ENCODE peak calls at places on chromosomes 11 and 22, in four cellular contexts. G is tibial nerve, A is upper lobe of right lung, T is OCI-LY7. I is an unnamed sample.

GRCh38 chr11:70456921-70457532 is 58.7 kb downstream of the CTTN start:
- DNase-seq in T (no peak), G (no peak), A (peak), I (no peak)

GRCh38 chr11:118398797-118399564 is 2.4 kb upstream of the ATP5MG start:
- DNase-seq in G (no peak), A (no peak), T (peak), I (no peak)

GRCh38 chr11:79648766-79649545 is 208.1 kb upstream of the TENM4 start:
- DNase-seq in T (no peak), A (no peak), G (no peak), I (no peak)

GRCh38 chr11:8229299-8230177 is 34.1 kb downstream of the LMO1 start:
- DNase-seq in A (peak), T (no peak), G (no peak), I (no peak)

GRCh38 chr22:22786301-22787115 is 101.1 kb upstream of the IGLL5 start:
- DNase-seq in T (no peak), A (no peak), G (no peak), I (no peak)

GRCh38 chr11:12381875-12382274 is 4.5 kb downstream of the PARVA start:
- DNase-seq in A (no peak), T (no peak), G (no peak), I (no peak)

GRCh38 chr11:27934830-27935145 is 173.2 kb downstream of the KIF18A start:
- DNase-seq in G (no peak), A (no peak), T (no peak), I (no peak)

GRCh38 chr11:133810766-133811165 is 34.5 kb downstream of the SPATA19 start:
- DNase-seq in G (no peak), T (no peak), A (no peak), I (no peak)

GRCh38 chr22:36936362-36937116 is 23.1 kb downstream of the CSF2RB start:
- DNase-seq in G (no peak), A (peak), T (no peak), I (no peak)

GRCh38 chr11:34653851-34654490 is 33.1 kb downstream of the EHF start:
- DNase-seq in T (no peak), A (peak), G (no peak), I (no peak)

GRCh38 chr11:1470681-1471611 is 15.6 kb downstream of the MOB2 start:
- DNase-seq in A (no peak), T (no peak), G (no peak), I (no peak)

GRCh38 chr11:3836903-3837302 is 3.9 kb downstream of the RHOG start:
- DNase-seq in T (peak), G (no peak), A (no peak), I (no peak)

GRCh38 chr11:20367313-20367948 is 3.9 kb downstream of the HTATIP2 start:
- DNase-seq in A (no peak), G (peak), T (no peak), I (peak)

GRCh38 chr11:120013325-120014250 is 124.3 kb downstream of the TRIM29 start:
- DNase-seq in T (peak), A (no peak), G (no peak), I (peak)

GRCh38 chr11:1493650-1494244 is 7.2 kb upstream of the MOB2 start:
- DNase-seq in G (no peak), T (no peak), A (no peak), I (no peak)

GRCh38 chr11:112581747-112582146 is 321.1 kb upstream of the PLET1 start:
- DNase-seq in T (no peak), A (no peak), G (no peak), I (no peak)

GRCh38 chr11:104073950-104074349 is 37.5 kb downstream of the DDI1 start:
- DNase-seq in G (no peak), A (no peak), T (peak), I (no peak)

GRCh38 chr11:130762342-130763037 is 153.8 kb downstream of the SNX19 start:
- DNase-seq in A (no peak), T (no peak), G (no peak), I (no peak)

GRCh38 chr11:4543561-4543960 is 1.4 kb upstream of the OR52M1 start:
- DNase-seq in A (no peak), G (no peak), T (no peak), I (no peak)

DNA sequence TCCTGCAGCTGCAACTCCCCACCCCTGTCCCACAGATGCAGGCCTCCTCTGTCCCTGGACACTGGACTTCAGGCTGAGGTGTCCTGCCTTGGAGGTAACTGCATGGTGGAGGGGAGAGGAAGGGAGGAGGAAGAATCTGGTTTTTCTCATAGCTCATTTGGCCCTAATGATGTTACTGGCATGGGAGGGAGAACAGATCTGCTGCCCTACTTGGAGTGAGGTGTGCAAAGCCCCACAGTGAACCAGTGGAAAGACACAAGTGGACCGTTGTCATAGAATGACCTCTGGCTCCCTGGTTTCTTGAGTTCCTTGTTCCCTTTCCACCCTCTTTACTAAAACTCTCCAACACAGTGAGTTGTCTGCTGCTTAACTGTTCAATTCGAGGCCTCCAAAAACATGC is 215.9 kb downstream of the BARX2 start:
- DNase-seq in G (no peak), T (no peak), A (no peak), I (no peak)
- H3K4me3 ChIP-seq in G (no peak), T (no peak), A (no peak), I (no peak)

GRCh38 chr11:17637901-17638300 is 81.5 kb upstream of the MYOD1 start:
- DNase-seq in T (no peak), G (no peak), A (no peak), I (no peak)
- H3K4me3 ChIP-seq in T (no peak), G (no peak), A (no peak), I (no peak)

GRCh38 chr11:13461291-13461690 is 1.7 kb downstream of the BTBD10 start:
- DNase-seq in G (no peak), T (no peak), A (no peak), I (no peak)
- H3K4me3 ChIP-seq in G (no peak), T (no peak), A (no peak), I (no peak)

GRCh38 chr11:116796548-116796947 is 4.9 kb upstream of the APOA5 start:
- DNase-seq in G (no peak), T (no peak), A (no peak), I (no peak)
- H3K4me3 ChIP-seq in G (no peak), T (no peak), A (no peak), I (no peak)

DNA sequence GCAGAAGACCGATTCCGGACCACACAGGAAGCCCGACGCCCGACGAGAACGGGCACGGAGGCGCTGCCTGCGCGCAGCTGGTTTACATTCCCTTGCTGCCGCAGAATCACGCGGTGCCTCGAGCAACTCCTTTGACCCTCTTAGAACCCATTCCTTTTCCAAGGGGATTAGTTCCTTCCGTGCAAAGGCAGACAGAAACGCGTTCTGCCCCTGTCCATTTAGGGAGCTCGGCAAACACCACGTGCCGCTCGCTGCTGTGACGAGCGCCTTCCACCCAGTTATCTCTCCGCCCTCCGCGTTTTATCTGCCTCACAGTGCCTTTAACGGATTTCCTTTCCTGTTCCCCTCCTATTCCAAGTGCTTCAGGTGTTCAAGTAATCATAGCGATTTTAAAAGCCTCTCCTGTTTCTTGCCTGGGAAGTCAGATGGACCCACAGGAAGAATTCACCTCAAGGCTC is 24.1 kb upstream of the MICAL3 start:
- DNase-seq in T (no peak), G (no peak), A (peak), I (no peak)
- H3K4me3 ChIP-seq in T (no peak), G (no peak), A (no peak), I (no peak)